ENCODE peak calls at places on chromosomes 4 and X, in four cellular contexts. J is EH, B is naive B cell, E is retina. I is an unnamed sample.
A peak's percentile ranks its signal among the peaks of the same experiment; 100 is the strongest.

GRCh38 chrX:20711366-20711765 is 444.7 kb upstream of the RPS6KA3 start:
- DNase-seq in J (no peak), B (no peak), E (no peak), I (no peak)

GRCh38 chr4:102869569-102870227 is 906 bp downstream of the CISD2 start:
- DNase-seq in B (no peak), J (no peak), E (no peak), I (no peak)

GRCh38 chr4:14165253-14165942 is 537.9 kb upstream of the BOD1L1 start:
- DNase-seq in J (no peak), E (no peak), B (peak; percentile 46), I (no peak)

GRCh38 chr4:182225257-182225852 is 17.8 kb upstream of the TENM3 start:
- DNase-seq in J (no peak), E (no peak), B (no peak), I (no peak)

GRCh38 chr4:173531085-173531965 is 1.3 kb upstream of the HAND2 start:
- DNase-seq in J (no peak), B (no peak), E (peak; percentile 74), I (peak; percentile 79)

GRCh38 chr4:8582016-8582415 is 1.8 kb downstream of the GPR78 start:
- DNase-seq in E (no peak), B (no peak), J (no peak), I (no peak)

GRCh38 chr4:54231419-54232150 is 2.5 kb downstream of the PDGFRA start:
- DNase-seq in B (peak; percentile 4), J (peak; percentile 71), E (peak; percentile 58), I (peak; percentile 83)

GRCh38 chr4:134327274-134328122 is 125.9 kb upstream of the PABPC4L start:
- DNase-seq in E (no peak), B (no peak), J (no peak), I (no peak)

GRCh38 chrX:137031517-137032377 is 2.0 kb downstream of the GPR101 start:
- DNase-seq in E (peak; percentile 72), B (peak; percentile 25), J (peak; percentile 60), I (peak; percentile 55)

GRCh38 chr4:155542415-155542814 is 124.2 kb upstream of the GUCY1A1 start:
- DNase-seq in B (no peak), J (no peak), E (no peak), I (no peak)

I was measured in GM23248.